ENCODE peak calls at places on chromosome 16, in four cellular contexts. M is BE2C, B is endodermal cell, W is heart left ventricle. D is an unnamed sample. For H3K27me3, the result is how much of the 10 kb centered on the place peaks cover.

GRCh38 chr16:59412275-59412841 is 678.2 kb upstream of the GOT2 start:
- DNase-seq in M (no peak), B (no peak), W (no peak), D (no peak)

GRCh38 chr16:16036359-16036792 is 87.0 kb downstream of the ABCC1 start:
- DNase-seq in M (no peak), B (no peak), W (no peak), D (no peak)

GRCh38 chr16:24915576-24915975 is 69.8 kb downstream of the SLC5A11 start:
- DNase-seq in M (no peak), B (no peak), W (no peak), D (no peak)

GRCh38 chr16:82892327-82892726 is 265.6 kb downstream of the CDH13 start:
- DNase-seq in M (no peak), B (no peak), W (no peak), D (no peak)

GRCh38 chr16:59604331-59604730 is 870.2 kb upstream of the GOT2 start:
- DNase-seq in M (no peak), B (no peak), W (no peak), D (no peak)

GRCh38 chr16:4060823-4061222 is 55.4 kb downstream of the ADCY9 start:
- DNase-seq in M (no peak), B (no peak), W (no peak), D (no peak)

GRCh38 chr16:57619606-57620315 is 8.7 kb upstream of the ADGRG1 start:
- DNase-seq in M (peak), B (peak), W (no peak), D (no peak)

GRCh38 chr16:14202697-14203096 is 131.6 kb downstream of the MRTFB start:
- DNase-seq in M (no peak), B (no peak), W (no peak), D (no peak)

GRCh38 chr16:58862334-58863024 is 128.4 kb upstream of the GOT2 start:
- DNase-seq in M (no peak), B (peak), W (no peak), D (no peak)

GRCh38 chr16:67939507-67940435 is 3.1 kb upstream of the PSMB10 start:
- DNase-seq in M (no peak), B (no peak), W (peak), D (no peak)

GRCh38 chr16:50315346-50315997 is 49.1 kb downstream of the ADCY7 start:
- DNase-seq in M (peak), B (no peak), W (no peak), D (no peak)

GRCh38 chr16:19804538-19805323 is 79.9 kb downstream of the GPRC5B start:
- DNase-seq in M (peak), B (peak), W (peak), D (no peak)

GRCh38 chr16:79437764-79438728 is 162.5 kb downstream of the MAF start:
- DNase-seq in M (no peak), B (peak), W (peak), D (peak)

GRCh38 chr16:70809392-70810060 is 8.6 kb upstream of the VAC14 start:
- DNase-seq in M (no peak), B (peak), W (no peak), D (no peak)

GRCh38 chr16:70804729-70805169 is 3.8 kb upstream of the VAC14 start:
- DNase-seq in M (no peak), B (peak), W (no peak), D (no peak)

GRCh38 chr16:70805380-70805779 is 4.4 kb upstream of the VAC14 start:
- DNase-seq in M (no peak), B (no peak), W (no peak), D (no peak)

GRCh38 chr16:70805787-70806186 is 4.8 kb upstream of the VAC14 start:
- DNase-seq in M (no peak), B (peak), W (no peak), D (peak)

DNA sequence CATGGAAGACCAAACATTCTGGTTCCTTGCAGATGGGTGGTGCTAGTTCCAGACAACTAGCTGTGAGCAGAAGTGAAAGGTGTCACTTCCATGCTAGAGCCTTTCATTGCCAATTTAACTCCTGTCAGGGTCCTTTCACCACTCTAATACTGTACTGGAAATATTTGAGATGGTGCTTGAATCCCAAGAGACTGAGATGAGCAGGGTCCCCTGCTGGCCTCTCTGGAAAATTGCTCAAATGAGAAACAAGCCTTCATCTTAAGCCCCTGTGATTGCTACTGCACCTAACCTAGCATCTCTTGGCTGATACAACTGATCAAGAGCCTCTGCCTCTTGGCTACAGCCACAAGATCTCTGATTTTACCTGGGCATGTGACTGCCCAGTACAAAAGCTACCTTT is 7.4 kb upstream of the VAC14 start:
- DNase-seq in M (no peak), B (peak), W (no peak), D (no peak)
- TF ChIP-seq CTCF in M (peak), B (peak), W (no peak), D (no peak)

DNA sequence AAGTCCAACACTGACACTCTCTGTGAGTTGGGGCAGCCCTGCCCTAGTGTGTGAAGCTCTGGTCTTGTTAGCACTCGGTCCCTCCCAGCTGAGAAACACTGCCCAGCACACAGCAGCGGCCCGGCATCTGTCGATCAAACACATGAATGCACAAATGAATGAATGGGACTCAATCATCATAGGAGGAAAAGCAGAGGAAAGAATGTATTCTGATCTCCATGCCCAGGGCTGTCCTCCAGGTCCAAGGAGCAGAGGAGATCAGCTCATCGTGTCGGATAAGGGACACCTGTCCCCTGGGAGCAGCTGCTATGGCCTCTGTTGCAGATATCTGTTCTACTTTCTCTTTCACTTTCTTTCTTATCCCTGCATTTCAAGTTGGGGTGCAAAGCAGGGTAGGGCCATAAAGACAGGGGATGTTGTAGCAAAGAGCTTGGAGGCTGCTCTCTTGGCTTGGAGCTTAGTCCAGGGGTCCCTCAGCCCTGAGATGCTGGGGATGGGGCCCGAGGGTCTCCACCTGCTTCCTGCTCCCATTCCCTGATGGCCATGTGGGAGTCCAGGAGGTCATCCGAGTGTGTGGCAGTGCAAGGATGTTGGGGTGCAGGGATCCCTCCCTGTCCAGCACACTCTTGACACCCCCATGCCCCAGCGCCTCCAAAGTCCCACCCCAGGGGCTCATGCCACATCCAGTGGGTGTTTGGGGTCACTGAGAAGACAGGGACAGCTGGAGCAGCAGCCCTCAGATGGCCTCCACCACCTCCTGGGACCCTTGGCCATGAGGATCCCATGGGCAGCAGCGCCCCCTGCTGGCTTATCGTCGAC is 88.2 kb downstream of the IRF8 start:
- DNase-seq in M (peak), B (peak), W (no peak), D (no peak)
- H3K27me3 ChIP-seq in M (half or more), B (under half), W (under half), D (under half)

DNA sequence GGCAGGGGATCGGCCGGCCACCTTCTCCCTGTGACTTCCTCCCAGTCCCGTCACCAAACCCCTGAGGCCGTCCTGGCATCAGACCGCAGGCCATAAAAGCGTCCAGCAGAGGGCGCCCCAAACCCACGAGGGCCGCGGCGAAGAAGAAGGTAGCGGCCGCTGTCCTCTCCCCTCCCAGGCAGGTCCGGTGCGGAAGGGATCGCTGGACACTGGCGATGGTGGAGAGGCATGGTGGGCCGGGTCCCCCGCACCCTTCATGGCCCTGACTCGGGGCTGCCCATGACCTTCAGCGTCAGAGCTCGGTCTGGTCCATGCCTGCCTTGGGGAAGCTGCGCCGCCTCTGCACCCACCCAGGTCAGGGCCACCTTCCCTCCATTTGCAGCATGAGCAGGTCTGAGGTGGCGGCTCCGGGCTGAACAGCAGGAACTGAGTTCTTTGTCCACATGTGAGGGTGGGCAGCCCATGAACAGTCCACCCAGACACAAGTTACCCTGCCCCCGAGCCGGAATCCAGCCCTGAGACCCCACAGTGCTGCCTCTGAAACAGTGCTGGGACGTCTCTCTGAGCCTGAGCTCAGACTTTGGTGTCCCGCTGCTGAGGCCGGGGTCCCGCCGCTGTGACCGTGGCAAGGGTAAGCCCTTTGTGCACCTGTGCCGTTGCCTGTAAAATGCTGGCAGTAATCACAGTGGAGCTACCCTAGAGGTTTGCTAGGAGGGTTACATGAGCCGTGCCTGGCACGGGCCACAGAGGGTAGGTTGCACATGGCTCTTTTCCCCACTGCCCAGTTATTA is 40.8 kb upstream of the CMIP start:
- DNase-seq in M (peak), B (peak), W (peak), D (no peak)
- H3K4me3 ChIP-seq in M (peak), B (no peak), W (peak), D (peak)

GRCh38 chr16:11100239-11100750 is 155.7 kb downstream of the SOCS1 start:
- DNase-seq in M (no peak), B (peak), W (peak), D (no peak)
- TF ChIP-seq CTCF in M (no peak), B (peak), W (no peak), D (peak)

DNA sequence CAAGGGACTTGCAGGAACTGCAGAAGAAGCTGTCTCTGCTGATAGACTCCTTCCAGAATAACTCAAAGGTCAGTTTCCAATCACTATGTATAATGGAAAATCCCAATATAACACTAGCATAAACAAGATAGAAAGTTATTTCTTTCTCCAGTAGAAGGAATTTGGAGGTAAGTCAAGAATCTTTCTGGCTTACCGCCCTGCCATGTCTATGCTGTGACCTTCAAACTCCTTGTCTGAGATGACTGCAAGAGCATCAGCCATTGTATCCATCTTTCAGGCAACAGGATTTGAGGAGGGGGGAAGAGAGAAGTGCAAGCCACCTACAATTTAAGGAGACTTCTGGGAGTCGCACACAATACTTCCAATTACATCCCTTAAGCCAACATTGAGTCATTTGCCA is 2.7 kb downstream of the LDAF1 start:
- DNase-seq in M (no peak), B (no peak), W (no peak), D (no peak)
- H3K27me3 ChIP-seq in M (under half), B (under half), W (under half), D (under half)

DNA sequence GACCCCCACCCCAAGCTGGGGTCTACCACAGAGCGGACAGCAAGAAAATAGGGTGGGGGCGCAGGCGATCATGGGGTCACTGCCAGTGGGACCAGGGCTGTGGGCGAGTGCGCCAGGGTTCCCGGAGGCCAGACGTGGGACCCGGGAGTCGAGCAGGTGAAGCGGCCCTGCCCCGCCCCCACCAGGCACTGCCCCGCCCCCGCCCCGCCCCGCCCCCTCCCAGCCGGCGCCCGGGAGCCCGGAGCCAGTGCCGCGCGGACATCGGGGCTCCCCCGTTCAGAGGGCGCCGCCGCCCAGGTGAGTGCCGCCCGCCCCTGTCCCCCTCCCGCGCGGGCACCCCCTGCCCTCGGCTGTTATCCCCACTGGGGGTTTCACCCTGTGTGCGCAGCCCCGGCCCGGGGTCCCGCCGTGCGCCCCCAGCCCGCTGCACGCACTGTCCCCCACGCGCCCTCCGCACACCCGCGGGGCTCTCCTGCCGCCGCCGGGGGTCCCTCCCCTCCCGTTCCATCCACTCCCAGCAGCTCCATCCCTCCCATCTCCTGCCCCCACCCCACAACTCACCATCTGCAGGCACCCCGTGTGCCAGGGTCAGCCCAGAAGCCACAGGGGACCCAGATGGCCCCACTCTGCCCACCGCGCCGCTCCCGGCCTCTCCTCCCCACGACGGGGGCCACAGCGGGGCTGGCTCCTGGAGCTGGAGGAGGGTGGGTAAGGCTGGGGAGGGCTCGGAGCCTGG is at the start of gene SSTR5:
- DNase-seq in M (no peak), B (peak), W (no peak), D (no peak)
- H3K4me3 ChIP-seq in M (no peak), B (no peak), W (no peak), D (no peak)

GRCh38 chr16:28303132-28303531 is 10.8 kb downstream of the SBK1 start:
- DNase-seq in M (no peak), B (no peak), W (no peak), D (no peak)
- TF ChIP-seq CTCF in M (no peak), B (no peak), W (no peak), D (no peak)

GRCh38 chr16:56198755-56199114 is 7.4 kb downstream of the GNAO1 start:
- DNase-seq in M (no peak), B (no peak), W (no peak), D (no peak)

GRCh38 chr16:56196381-56196780 is 5.1 kb downstream of the GNAO1 start:
- DNase-seq in M (no peak), B (no peak), W (no peak), D (no peak)

GRCh38 chr16:56199164-56199563 is 7.9 kb downstream of the GNAO1 start:
- DNase-seq in M (no peak), B (no peak), W (no peak), D (no peak)

GRCh38 chr16:56198044-56198754 is 6.9 kb downstream of the GNAO1 start:
- DNase-seq in M (no peak), B (no peak), W (no peak), D (no peak)

DNA sequence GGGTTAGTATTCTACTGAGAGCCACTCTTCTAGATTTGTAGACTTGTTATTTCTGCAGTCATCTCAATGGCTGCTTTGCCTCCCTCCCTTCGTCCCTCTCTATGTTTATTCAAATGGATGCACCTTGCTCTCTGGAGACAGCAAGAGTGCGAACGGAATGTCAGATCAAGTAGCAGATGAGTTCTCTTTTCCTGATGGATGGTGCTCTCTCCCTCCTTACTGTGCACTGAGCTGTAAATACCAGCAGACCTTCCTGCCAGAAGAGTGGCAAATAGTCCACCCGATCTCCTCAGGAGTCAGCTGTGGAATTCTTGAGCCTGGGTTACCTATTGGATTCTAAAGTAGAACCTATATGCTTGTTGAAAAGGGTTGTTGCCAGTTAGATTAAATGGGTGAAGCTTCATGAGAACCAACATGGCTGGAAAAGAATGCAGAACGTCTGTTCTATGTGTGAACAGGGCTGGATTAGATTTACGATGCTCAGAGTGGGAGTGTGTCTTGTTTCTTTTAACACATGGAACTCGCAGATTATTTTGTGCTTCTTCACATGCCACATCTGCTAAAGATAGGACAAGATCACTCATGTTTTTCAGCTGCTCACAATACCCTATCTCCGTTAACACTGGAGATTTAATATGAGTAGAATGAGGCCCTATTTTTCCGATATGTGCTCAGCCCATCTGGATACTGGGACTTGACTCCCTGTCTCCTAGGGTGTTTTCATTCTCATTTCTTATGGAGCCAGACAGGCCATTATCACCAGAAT is 6.1 kb downstream of the GNAO1 start:
- DNase-seq in M (no peak), B (peak), W (no peak), D (no peak)
- H3K27me3 ChIP-seq in M (under half), B (under half), W (under half), D (under half)

GRCh38 chr16:30787613-30788378 is 791 bp upstream of the ZNF629 start:
- DNase-seq in M (no peak), B (peak), W (no peak), D (no peak)
- H3K4me3 ChIP-seq in M (peak), B (peak), W (peak), D (peak)

DNA sequence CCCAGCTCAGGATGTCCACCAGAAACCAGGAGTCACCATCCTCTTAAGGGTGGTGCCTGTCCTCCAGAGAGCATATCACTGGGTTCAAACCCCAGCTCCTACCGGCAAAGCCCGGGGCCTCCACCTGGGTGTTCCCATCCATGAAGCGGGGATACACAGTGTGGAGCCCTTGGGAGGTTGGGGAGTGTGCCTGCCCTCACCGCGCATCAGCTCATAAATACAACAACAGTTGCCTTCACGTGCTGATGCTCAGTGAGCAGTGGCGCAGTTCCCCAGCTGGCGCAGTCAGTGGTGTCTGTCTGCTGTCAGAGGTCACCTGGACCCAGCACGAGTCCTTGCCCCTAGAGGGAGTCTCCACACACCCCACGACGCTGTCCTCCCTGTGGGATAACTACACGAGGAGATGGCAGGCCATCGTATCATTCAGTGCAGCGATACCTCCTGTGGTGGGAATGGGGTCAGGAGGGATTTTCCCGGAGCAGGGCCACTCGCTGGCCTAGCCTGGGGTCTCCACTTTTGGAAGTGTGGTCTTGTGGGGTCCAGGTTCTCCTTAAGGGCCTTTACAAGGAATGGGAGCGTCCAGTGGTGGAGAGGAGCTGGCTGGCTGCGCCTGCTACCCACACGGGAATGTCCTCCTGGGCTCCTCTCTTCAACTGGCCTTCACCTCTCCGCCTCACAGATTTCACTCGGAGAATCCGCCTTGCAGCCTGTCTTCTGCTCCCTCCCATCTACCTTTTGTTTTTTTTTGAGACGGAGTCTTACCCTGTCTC is 2.3 kb upstream of the ELOB start:
- DNase-seq in M (no peak), B (peak), W (peak), D (no peak)
- TF ChIP-seq CTCF in M (no peak), B (peak), W (no peak), D (no peak)